ENCODE peak calls at places on chromosomes 3 and 15, in five cellular contexts. H is IMR-90, A is mesendoderm, Q is neuronal stem cell, M is H9. Y is an unnamed sample.

GRCh38 chr3:66397745-66398144 is 103.1 kb downstream of the LRIG1 start:
- DNase-seq in H (peak), A (no peak), Q (no peak), M (no peak), Y (no peak)

GRCh38 chr3:170506556-170506955 is 79.3 kb downstream of the SLC7A14 start:
- DNase-seq in H (peak), A (peak), Q (no peak), M (no peak), Y (peak)

GRCh38 chr3:58585005-58585786 is 8.0 kb upstream of the FAM107A start:
- DNase-seq in H (peak), A (peak), Q (peak), M (peak), Y (peak)

GRCh38 chr3:175001091-175001490 is 142.0 kb downstream of the NAALADL2 start:
- DNase-seq in H (peak), A (no peak), Q (no peak), M (no peak), Y (no peak)

GRCh38 chr3:86988235-86988634 is 2.7 kb downstream of the VGLL3 start:
- DNase-seq in H (peak), A (no peak), Q (no peak), M (no peak), Y (peak)

GRCh38 chr3:65485826-65486592 is 552.7 kb downstream of the MAGI1 start:
- DNase-seq in H (peak), A (no peak), Q (no peak), M (no peak), Y (no peak)

GRCh38 chr15:59329570-59330350 is 42.9 kb downstream of the MYO1E start:
- DNase-seq in H (peak), A (no peak), Q (no peak), M (no peak), Y (peak)

GRCh38 chr3:66415867-66416428 is 84.9 kb downstream of the LRIG1 start:
- DNase-seq in H (no peak), A (no peak), Q (no peak), M (no peak), Y (no peak)

GRCh38 chr3:194237110-194237509 is 101.2 kb downstream of the HES1 start:
- DNase-seq in H (no peak), A (no peak), Q (no peak), M (no peak), Y (peak)

GRCh38 chr15:55282284-55282833 is 7.3 kb downstream of the RAB27A start:
- DNase-seq in H (peak), A (peak), Q (no peak), M (no peak), Y (peak)

GRCh38 chr3:79954756-79955155 is 187.0 kb upstream of the ROBO1 start:
- DNase-seq in H (no peak), A (no peak), Q (no peak), M (no peak), Y (no peak)

GRCh38 chr3:28476764-28477163 is 128.1 kb upstream of the AZI2 start:
- DNase-seq in H (no peak), A (no peak), Q (no peak), M (no peak), Y (no peak)

GRCh38 chr15:44584162-44584749 is 47.3 kb downstream of the EIF3J start:
- DNase-seq in H (no peak), A (peak), Q (no peak), M (peak), Y (peak)

GRCh38 chr15:59166156-59166555 is 40.5 kb upstream of the LDHAL6B start:
- DNase-seq in H (peak), A (no peak), Q (no peak), M (no peak), Y (peak)

GRCh38 chr15:69748700-69749099 is 296.1 kb downstream of the RPLP1 start:
- DNase-seq in H (no peak), A (no peak), Q (no peak), M (no peak), Y (no peak)

GRCh38 chr3:8851703-8852102 is 82.3 kb upstream of the OXTR start:
- DNase-seq in H (peak), A (no peak), Q (no peak), M (no peak), Y (peak)

GRCh38 chr3:129592362-129593150 is 13.9 kb downstream of the PLXND1 start:
- DNase-seq in H (no peak), A (peak), Q (no peak), M (peak), Y (peak)

GRCh38 chr3:146165844-146166243 is 4.9 kb upstream of the PLOD2 start:
- DNase-seq in H (no peak), A (no peak), Q (no peak), M (no peak), Y (no peak)

GRCh38 chr3:81871358-81872152 is 110.1 kb upstream of the GBE1 start:
- DNase-seq in H (no peak), A (peak), Q (no peak), M (no peak), Y (no peak)

GRCh38 chr3:194276768-194277546 is 74.2 kb downstream of the CPN2 start:
- DNase-seq in H (peak), A (no peak), Q (no peak), M (peak), Y (no peak)

GRCh38 chr3:194565597-194566190 is 67.5 kb downstream of the TMEM44 start:
- DNase-seq in H (peak), A (no peak), Q (no peak), M (no peak), Y (peak)

GRCh38 chr3:73279-73678 is 123.3 kb upstream of the CHL1 start:
- DNase-seq in H (no peak), A (no peak), Q (no peak), M (no peak), Y (no peak)

GRCh38 chr3:158789592-158789991 is 12.3 kb upstream of the MFSD1 start:
- DNase-seq in H (peak), A (no peak), Q (no peak), M (no peak), Y (peak)

GRCh38 chr3:16069149-16069922 is 105.1 kb upstream of the GALNT15 start:
- DNase-seq in H (peak), A (peak), Q (no peak), M (no peak), Y (peak)

GRCh38 chr3:129440648-129441190 is 695 bp downstream of the IFT122 start:
- DNase-seq in H (no peak), A (no peak), Q (no peak), M (no peak), Y (no peak)

GRCh38 chr3:194727435-194728128 is 41.9 kb downstream of the FAM43A start:
- DNase-seq in H (peak), A (peak), Q (no peak), M (no peak), Y (peak)

GRCh38 chr3:134559591-134559990 is 73.7 kb downstream of the CEP63 start:
- DNase-seq in H (no peak), A (no peak), Q (no peak), M (no peak), Y (no peak)

DNA sequence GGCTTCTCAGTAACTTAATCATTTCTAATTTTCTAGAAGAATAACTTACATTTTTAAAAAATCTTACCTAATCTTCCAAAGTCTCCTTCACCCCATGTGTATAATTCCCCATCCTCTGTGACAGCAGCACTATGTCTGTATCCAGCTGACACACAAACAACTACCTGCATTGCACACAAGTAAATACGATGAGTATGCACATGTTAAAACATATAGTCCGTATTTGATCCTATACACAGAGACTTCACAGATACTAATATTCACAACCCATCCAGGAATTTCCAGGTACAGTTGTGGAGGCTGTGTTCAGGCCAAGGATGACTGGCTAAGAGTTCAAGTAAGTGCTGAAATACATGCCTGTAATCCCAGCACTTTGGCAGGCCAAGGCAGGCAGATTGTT is 78.6 kb downstream of the HERC1 start:
- DNase-seq in H (no peak), A (no peak), Q (no peak), M (no peak), Y (no peak)
- H4K8ac ChIP-seq in H (no peak), A (peak), Q (no peak), M (no peak), Y (no peak)

GRCh38 chr3:47380026-47380600 is 708 bp upstream of the PTPN23 start:
- DNase-seq in H (no peak), A (no peak), Q (no peak), M (no peak), Y (no peak)
- H4K8ac ChIP-seq in H (peak), A (no peak), Q (no peak), M (no peak), Y (peak)

DNA sequence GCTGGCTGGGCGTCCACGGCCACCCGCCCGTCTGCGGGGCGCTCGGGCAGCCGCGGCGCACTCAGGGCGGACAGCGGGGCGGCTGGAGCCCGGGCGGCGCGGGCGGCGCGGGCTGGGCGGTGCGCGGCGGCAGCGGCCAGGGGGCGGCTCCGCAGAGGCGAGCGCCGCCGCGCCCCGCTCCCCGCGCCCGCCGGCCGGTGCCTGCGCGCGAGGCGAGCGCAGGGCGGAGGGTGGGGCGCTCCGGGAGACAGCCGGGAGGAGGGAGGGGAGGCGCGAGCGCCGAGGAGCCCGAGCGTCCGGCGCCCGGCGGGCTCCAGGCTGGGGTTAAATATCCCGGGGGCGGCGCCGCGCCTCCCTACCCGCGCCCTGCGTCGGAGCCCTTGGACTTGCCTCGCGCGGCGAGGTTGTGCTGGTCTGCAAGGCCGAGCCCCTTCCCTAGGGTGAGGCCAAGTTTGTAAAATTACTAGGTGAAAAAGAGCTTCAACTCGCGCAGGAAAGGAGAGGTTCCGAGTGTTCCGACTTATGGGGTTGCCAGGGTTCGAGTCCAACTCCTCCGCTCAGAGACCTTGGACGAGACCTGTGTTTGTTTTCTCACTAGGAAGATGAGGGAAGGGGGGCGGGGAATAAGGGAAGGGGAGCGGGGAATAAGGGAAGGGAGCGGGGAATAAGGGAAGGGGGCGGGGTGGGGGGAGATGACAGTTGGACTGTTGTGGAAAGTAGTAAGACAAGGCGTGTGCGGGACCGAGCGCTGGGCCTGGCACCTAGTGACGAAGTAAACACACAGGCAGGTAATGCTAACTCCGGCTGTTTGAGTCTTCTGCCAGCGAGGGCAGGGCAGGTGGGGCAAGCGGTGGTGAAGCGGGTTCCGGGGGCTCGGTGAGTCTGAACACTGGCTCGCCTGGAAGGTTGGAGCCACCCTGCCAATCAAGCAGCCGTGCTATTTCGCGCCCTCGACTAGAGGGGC is at the start of gene TNFAIP8L3:
- DNase-seq in H (no peak), A (peak), Q (peak), M (peak), Y (no peak)
- H4K8ac ChIP-seq in H (no peak), A (no peak), Q (no peak), M (no peak), Y (no peak)

GRCh38 chr3:49718419-49719213 is 868 bp downstream of the AMIGO3 start:
- DNase-seq in H (no peak), A (no peak), Q (no peak), M (peak), Y (peak)

GRCh38 chr3:49717539-49718418 is 1.7 kb downstream of the AMIGO3 start:
- DNase-seq in H (no peak), A (no peak), Q (no peak), M (no peak), Y (no peak)

GRCh38 chr3:49720383-49721164 is 1.1 kb upstream of the AMIGO3 start:
- DNase-seq in H (no peak), A (no peak), Q (no peak), M (no peak), Y (no peak)

GRCh38 chr3:49721165-49721860 is 1.8 kb upstream of the AMIGO3 start:
- DNase-seq in H (no peak), A (no peak), Q (no peak), M (no peak), Y (no peak)

DNA sequence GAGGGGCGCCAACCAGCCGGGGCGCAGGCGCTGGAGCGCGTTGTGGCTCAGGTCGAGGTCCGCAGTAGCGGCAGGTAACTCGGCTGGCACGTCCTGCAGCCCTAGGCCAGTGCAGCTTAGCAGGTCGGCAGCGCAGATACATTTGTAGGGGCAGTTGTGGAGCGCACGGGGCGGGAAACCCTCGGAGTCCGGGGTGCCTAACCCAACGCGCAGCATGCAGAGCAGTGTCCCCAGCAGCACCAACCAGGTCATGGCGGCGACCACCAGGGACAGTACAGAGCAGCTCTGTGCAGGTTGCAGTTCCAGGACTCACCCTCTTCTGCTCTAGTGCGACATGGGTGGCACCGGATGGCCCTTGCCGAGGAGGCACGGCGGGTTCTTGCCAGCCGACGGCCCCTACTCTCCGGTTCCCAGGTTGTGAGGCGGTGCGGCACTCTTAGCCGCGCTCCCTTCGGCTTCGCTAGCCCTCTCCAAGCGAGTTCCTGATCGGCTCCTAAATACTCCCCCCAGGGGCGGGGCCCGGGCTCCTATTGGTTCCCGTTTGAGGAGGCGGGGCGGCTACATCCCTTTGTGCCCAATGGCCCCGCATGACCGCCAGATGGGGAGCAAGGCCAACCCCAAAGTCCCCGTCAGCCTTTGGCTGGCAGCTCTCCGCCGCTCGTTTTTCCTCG is at the start of gene AMIGO3:
- DNase-seq in H (peak), A (peak), Q (peak), M (peak), Y (peak)
- H4K8ac ChIP-seq in H (peak), A (no peak), Q (peak), M (no peak), Y (peak)

GRCh38 chr3:120599211-120599610 is 3.1 kb downstream of the NDUFB4 start:
- DNase-seq in H (no peak), A (no peak), Q (no peak), M (no peak), Y (no peak)

GRCh38 chr3:120597445-120598049 is 1.4 kb downstream of the NDUFB4 start:
- DNase-seq in H (no peak), A (no peak), Q (no peak), M (no peak), Y (peak)

GRCh38 chr3:120596116-120596852 is at the start of gene NDUFB4:
- DNase-seq in H (peak), A (peak), Q (peak), M (peak), Y (peak)

GRCh38 chr3:120596853-120597223 is 702 bp downstream of the NDUFB4 start:
- DNase-seq in H (no peak), A (no peak), Q (no peak), M (no peak), Y (no peak)

DNA sequence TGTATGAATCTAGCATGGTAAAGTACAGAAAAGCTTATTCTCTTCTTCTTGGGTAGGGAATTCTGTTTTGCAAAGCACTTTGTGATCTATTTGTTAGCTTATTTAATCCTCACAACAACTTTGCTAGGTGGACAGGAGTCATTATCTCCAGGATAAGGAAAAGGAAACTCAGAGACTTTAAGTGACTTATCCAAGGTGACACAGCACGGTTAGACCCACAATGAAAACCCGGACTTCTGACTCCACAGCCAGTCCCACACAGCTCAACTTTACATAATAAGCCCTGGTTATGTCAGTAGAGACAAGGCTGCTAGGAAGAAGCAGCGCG is 384 bp upstream of the NDUFB4 start:
- DNase-seq in H (no peak), A (no peak), Q (no peak), M (no peak), Y (no peak)
- H4K8ac ChIP-seq in H (peak), A (no peak), Q (no peak), M (no peak), Y (peak)

GRCh38 chr15:30922469-30923311 is 19.0 kb downstream of the FAN1 start:
- DNase-seq in H (peak), A (peak), Q (peak), M (peak), Y (peak)
- H4K8ac ChIP-seq in H (no peak), A (no peak), Q (no peak), M (no peak), Y (no peak)

DNA sequence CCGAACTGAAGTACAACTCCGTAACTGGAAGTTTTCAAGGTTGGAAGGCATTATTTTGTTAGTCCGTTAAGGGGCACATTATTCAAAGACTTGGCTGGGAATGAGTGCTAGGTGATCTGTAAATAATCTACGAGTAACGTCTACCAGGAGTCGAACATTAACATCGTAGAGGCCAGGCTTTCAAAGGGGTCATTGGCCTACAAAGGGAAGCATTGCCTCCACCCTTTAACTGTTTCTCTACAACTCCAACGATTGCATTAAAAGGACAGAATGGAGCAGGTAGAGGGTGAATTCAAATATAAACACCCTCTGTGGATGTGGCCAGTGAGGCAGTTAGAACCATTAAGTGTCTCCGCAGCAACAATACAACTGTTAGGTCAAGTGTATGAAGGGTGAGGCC is 126.0 kb upstream of the LMOD3 start:
- DNase-seq in H (no peak), A (peak), Q (no peak), M (no peak), Y (no peak)
- H4K8ac ChIP-seq in H (no peak), A (peak), Q (no peak), M (no peak), Y (no peak)

GRCh38 chr3:128344046-128344368 is 122.7 kb downstream of the DNAJB8 start:
- DNase-seq in H (no peak), A (no peak), Q (no peak), M (no peak), Y (no peak)
- H4K8ac ChIP-seq in H (peak), A (no peak), Q (no peak), M (no peak), Y (peak)

GRCh38 chr3:128433630-128434185 is 33.0 kb downstream of the DNAJB8 start:
- DNase-seq in H (no peak), A (peak), Q (no peak), M (peak), Y (no peak)
- H4K8ac ChIP-seq in H (no peak), A (no peak), Q (peak), M (no peak), Y (no peak)

GRCh38 chr3:12229144-12229871 is 59.6 kb upstream of the PPARG start:
- DNase-seq in H (no peak), A (no peak), Q (no peak), M (no peak), Y (no peak)

GRCh38 chr3:12229896-12230295 is 59.0 kb upstream of the PPARG start:
- DNase-seq in H (no peak), A (no peak), Q (no peak), M (no peak), Y (no peak)

GRCh38 chr3:12232785-12233317 is 56.0 kb upstream of the PPARG start:
- DNase-seq in H (no peak), A (no peak), Q (no peak), M (no peak), Y (no peak)

GRCh38 chr3:12230406-12230805 is 58.5 kb upstream of the PPARG start:
- DNase-seq in H (no peak), A (peak), Q (no peak), M (no peak), Y (no peak)

DNA sequence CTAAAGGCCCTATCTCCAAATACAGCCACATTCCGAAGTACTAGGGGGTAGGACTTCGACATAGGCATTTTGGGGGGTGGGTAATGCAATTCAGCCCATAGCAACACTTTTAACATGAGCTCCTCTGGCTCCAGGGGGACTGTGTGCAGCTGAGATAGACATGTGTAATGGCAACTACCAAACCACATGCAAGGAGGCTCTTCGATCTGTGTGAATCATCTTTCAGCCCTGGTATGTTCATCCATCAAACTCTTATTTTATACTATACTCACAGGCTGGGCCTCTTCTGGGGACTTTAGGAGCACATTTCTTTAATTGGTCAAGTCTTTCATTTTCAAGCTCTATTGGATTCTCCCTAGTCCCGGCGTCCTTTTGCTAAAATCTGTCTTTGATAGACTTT is 57.4 kb upstream of the PPARG start:
- DNase-seq in H (peak), A (no peak), Q (no peak), M (no peak), Y (peak)
- H4K8ac ChIP-seq in H (no peak), A (no peak), Q (no peak), M (no peak), Y (no peak)